ENCODE peak calls at places on chromosomes 11 and 22, in four cellular contexts. P, W, U and J are unnamed samples.
A peak's percentile ranks its signal among the peaks of the same experiment; 100 is the strongest.

GRCh38 chr11:68287419-68287818 is 15.6 kb upstream of the C11orf24 start:
- DNase-seq in P (no peak), U (no peak), W (no peak), J (no peak)

GRCh38 chr11:132115454-132115853 is 745.0 kb downstream of the NTM start:
- DNase-seq in P (no peak), U (no peak), W (no peak), J (no peak)

GRCh38 chr11:108019870-108020540 is 11.3 kb downstream of the CUL5 start:
- DNase-seq in W (no peak), P (no peak), U (no peak), J (no peak)

GRCh38 chr22:42229455-42230149 is 40.9 kb downstream of the TCF20 start:
- DNase-seq in P (no peak), U (peak; percentile 54), W (no peak), J (no peak)

GRCh38 chr22:40592352-40593113 is 44.0 kb downstream of the MRTFA start:
- DNase-seq in U (no peak), P (no peak), W (peak; percentile 67), J (no peak)

GRCh38 chr22:39234157-39234793 is 10.5 kb downstream of the PDGFB start:
- DNase-seq in P (no peak), W (peak; percentile 18), U (no peak), J (no peak)

GRCh38 chr22:37563153-37564081 is 3.1 kb downstream of the CDC42EP1 start:
- DNase-seq in U (peak; percentile 90), W (no peak), P (peak; percentile 82), J (peak; percentile 82)

GRCh38 chr11:112364962-112365481 is 104.4 kb upstream of the PLET1 start:
- DNase-seq in P (no peak), U (no peak), W (no peak), J (peak; percentile 46)

GRCh38 chr22:43007519-43008102 is 7.3 kb downstream of the PACSIN2 start:
- DNase-seq in P (peak; percentile 72), U (peak; percentile 77), W (no peak), J (no peak)

GRCh38 chr11:9136731-9137130 is 45.3 kb upstream of the SCUBE2 start:
- DNase-seq in W (no peak), P (no peak), U (no peak), J (no peak)

GRCh38 chr11:818396-819128 is at the start of gene PNPLA2:
- DNase-seq in P (peak; percentile 64), U (peak; percentile 72), W (no peak), J (peak; percentile 74)

GRCh38 chr11:44016129-44016528 is 31.7 kb upstream of the ACCSL start:
- DNase-seq in P (peak; percentile 24), W (no peak), U (no peak), J (no peak)

GRCh38 chr11:36312593-36312990 is 16.5 kb downstream of the PRR5L start:
- DNase-seq in U (no peak), P (no peak), W (no peak), J (peak; percentile 23)

GRCh38 chr11:78380615-78381029 is 37.0 kb downstream of the GAB2 start:
- DNase-seq in U (no peak), P (no peak), W (no peak), J (no peak)

GRCh38 chr11:35045219-35045819 is 93.7 kb upstream of the CD44 start:
- DNase-seq in W (peak; percentile 66), P (no peak), U (peak; percentile 22), J (no peak)

GRCh38 chr11:102957953-102958352 is 2.4 kb upstream of the MMP13 start:
- DNase-seq in P (no peak), U (no peak), W (no peak), J (peak; percentile 45)

GRCh38 chr22:45938913-45939312 is 38.0 kb downstream of the WNT7B start:
- DNase-seq in W (no peak), U (no peak), P (no peak), J (no peak)

GRCh38 chr22:49738566-49738965 is 89.1 kb downstream of the BRD1 start:
- DNase-seq in U (no peak), P (peak; percentile 19), W (no peak), J (no peak)

GRCh38 chr22:26656896-26657851 is at the start of gene MIAT:
- DNase-seq in W (peak; percentile 63), U (no peak), P (peak; percentile 40), J (no peak)

GRCh38 chr11:86097965-86098364 is 29.1 kb upstream of the PICALM start:
- DNase-seq in P (no peak), U (no peak), W (no peak), J (no peak)

GRCh38 chr11:108601150-108601549 is 7.6 kb upstream of the EXPH5 start:
- DNase-seq in P (no peak), U (no peak), W (no peak), J (no peak)

GRCh38 chr11:57896641-57897145 is 127.0 kb upstream of the OR9Q1 start:
- DNase-seq in W (no peak), P (no peak), U (no peak), J (no peak)

GRCh38 chr11:1763336-1763795 is 361 bp downstream of the CTSD start:
- DNase-seq in P (no peak), U (no peak), W (no peak), J (no peak)

GRCh38 chr11:78030429-78031325 is 7.6 kb upstream of the KCTD14 start:
- DNase-seq in W (no peak), U (peak; percentile 82), P (peak; percentile 89), J (no peak)

GRCh38 chr11:69375316-69376154 is 81.6 kb downstream of the MYEOV start:
- DNase-seq in P (peak; percentile 22), W (no peak), U (no peak), J (no peak)

GRCh38 chr11:29449280-29450074 is 567.4 kb downstream of the KCNA4 start:
- DNase-seq in P (no peak), U (no peak), W (no peak), J (no peak)

GRCh38 chr11:121194731-121195596 is 93.9 kb downstream of the TECTA start:
- DNase-seq in U (peak; percentile 51), W (peak; percentile 82), P (peak; percentile 39), J (peak; percentile 41)

GRCh38 chr11:63620928-63621539 is 6.8 kb upstream of the PLAAT3 start:
- DNase-seq in W (peak; percentile 24), U (no peak), P (no peak), J (no peak)

GRCh38 chr11:66311965-66312548 is 4.8 kb downstream of the CD248 start:
- DNase-seq in W (peak; percentile 94), P (peak; percentile 95), U (peak; percentile 91), J (peak; percentile 89)

GRCh38 chr11:66312549-66313320 is 4.1 kb downstream of the CD248 start:
- DNase-seq in P (peak; percentile 99), W (peak; percentile 97), U (peak; percentile 97), J (peak; percentile 95)

GRCh38 chr11:66313321-66314185 is 3.3 kb downstream of the CD248 start:
- DNase-seq in U (no peak), W (no peak), P (no peak), J (no peak)

GRCh38 chr11:66310324-66310723 is 6.5 kb downstream of the CD248 start:
- DNase-seq in W (no peak), P (no peak), U (no peak), J (no peak)

DNA sequence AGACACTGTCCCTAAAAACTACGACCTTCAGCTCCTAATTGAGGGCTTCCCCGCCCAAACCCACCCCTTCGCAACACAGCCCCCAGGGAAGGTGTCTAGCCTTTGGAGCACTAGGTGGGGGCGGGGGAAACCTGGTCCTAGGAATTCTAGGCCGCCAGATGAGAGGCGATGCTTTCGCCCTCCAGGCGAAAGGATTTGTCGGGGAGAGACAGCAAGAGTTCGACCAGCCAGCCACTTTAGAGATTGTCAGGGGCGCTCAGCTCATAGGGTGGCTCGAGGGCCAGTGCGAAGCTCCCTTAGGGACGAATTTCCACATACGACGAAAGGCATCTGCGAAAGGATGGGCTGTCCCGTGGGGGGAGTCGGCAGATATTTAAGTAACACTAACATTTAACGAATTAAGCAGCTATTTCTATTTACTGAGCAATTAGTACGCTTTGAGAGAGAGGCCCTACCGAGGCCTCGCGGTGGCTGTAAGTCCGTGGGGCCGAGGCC is 5.3 kb downstream of the CD248 start:
- DNase-seq in P (no peak), U (no peak), W (no peak), J (no peak)
- TF ChIP-seq CTCF in P (peak; percentile 87), U (no peak), W (no peak), J (peak; percentile 87)

GRCh38 chr22:44312766-44313165 is at the start of gene SHISAL1:
- DNase-seq in U (no peak), W (no peak), P (no peak), J (no peak)

GRCh38 chr22:44311855-44312170 is 938 bp downstream of the SHISAL1 start:
- DNase-seq in W (no peak), U (no peak), P (no peak), J (peak; percentile 29)

GRCh38 chr22:44309137-44309536 is 3.6 kb downstream of the SHISAL1 start:
- DNase-seq in U (no peak), W (peak; percentile 9), P (no peak), J (peak; percentile 89)

GRCh38 chr22:44309647-44310046 is 3.1 kb downstream of the SHISAL1 start:
- DNase-seq in U (no peak), W (no peak), P (no peak), J (no peak)

DNA sequence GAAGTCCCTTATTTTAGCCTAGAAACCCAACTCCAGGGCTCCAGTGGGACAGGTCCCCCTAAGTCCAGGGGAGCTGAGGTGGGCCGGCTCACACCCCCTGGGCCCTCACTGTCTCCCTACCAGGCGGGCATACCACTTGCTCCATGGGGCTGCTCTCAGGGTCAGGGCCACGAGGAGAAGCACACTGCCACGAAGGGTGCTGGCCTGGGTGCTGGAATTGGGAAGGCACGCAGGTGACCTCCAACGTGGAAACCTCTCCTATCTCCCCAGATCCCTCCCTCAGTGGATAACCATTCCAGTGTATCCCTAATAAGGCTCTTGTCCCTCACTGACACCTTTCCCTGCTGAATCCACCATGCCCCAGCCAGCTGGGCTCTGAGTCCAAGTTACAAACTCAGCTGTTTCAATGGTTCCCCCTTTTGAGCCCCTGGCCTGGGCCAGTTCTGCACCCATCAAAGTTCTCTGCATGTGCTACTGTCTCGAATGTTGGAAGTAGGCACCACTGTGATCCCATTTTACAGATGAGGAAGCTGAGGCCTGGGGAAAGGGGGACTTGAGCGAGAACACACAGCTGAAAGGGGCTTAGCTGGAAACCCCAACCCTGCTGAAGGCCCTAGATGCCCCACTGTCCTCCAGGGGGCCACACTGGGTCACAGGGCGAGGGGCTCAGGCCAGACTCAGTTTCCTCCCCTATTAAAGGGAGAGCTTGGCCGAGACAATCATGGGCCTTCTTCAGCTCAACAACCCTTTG is 1.5 kb downstream of the SHISAL1 start:
- DNase-seq in P (no peak), W (no peak), U (no peak), J (no peak)
- TF ChIP-seq CTCF in P (no peak), W (no peak), U (no peak), J (no peak)

GRCh38 chr11:127496165-127496564 is 495.6 kb upstream of the KIRREL3 start:
- DNase-seq in P (no peak), W (no peak), U (no peak), J (no peak)

GRCh38 chr11:127492025-127492424 is 491.5 kb upstream of the KIRREL3 start:
- DNase-seq in P (no peak), W (no peak), U (no peak), J (no peak)

GRCh38 chr11:127490896-127491295 is 490.3 kb upstream of the KIRREL3 start:
- DNase-seq in U (no peak), P (no peak), W (no peak), J (no peak)

GRCh38 chr11:127491589-127491988 is 491.0 kb upstream of the KIRREL3 start:
- DNase-seq in P (no peak), U (no peak), W (no peak), J (no peak)

GRCh38 chr11:127493330-127493729 is 492.8 kb upstream of the KIRREL3 start:
- DNase-seq in P (no peak), W (peak; percentile 31), U (no peak), J (no peak)
- TF ChIP-seq CTCF in P (no peak), W (peak; percentile 45), U (no peak), J (peak; percentile 37)

GRCh38 chr22:22870577-22871398 is 16.8 kb upstream of the IGLL5 start:
- DNase-seq in W (peak; percentile 46), P (no peak), U (no peak), J (no peak)
- TF ChIP-seq CTCF in W (peak; percentile 36), P (no peak), U (no peak), J (no peak)